ENCODE peak calls at places on chromosome 15, in four cellular contexts. R, P, C and S are unnamed samples.

GRCh38 chr15:78127882-78128281 is 3.4 kb downstream of the CIB2 start:
- DNase-seq in C (no peak), P (no peak), R (no peak), S (no peak)

GRCh38 chr15:41281236-41281635 is 50.2 kb downstream of the CHP1 start:
- DNase-seq in C (no peak), P (no peak), R (no peak), S (no peak)

GRCh38 chr15:87575896-87576295 is 680.6 kb downstream of the NTRK3 start:
- DNase-seq in R (no peak), C (no peak), P (no peak), S (no peak)

GRCh38 chr15:29067949-29068348 is 182.2 kb downstream of the APBA2 start:
- DNase-seq in C (no peak), P (no peak), R (no peak), S (no peak)

GRCh38 chr15:89451846-89452245 is 44.5 kb downstream of the RHCG start:
- DNase-seq in C (no peak), R (no peak), P (no peak), S (no peak)

GRCh38 chr15:67812232-67812631 is 13.1 kb upstream of the SKOR1 start:
- DNase-seq in P (no peak), C (peak; percentile 29), R (no peak), S (no peak)

GRCh38 chr15:78212546-78213424 is 21.6 kb downstream of the ACSBG1 start:
- DNase-seq in C (peak; percentile 90), R (no peak), P (no peak), S (peak; percentile 84)

GRCh38 chr15:98650871-98651481 is 2.6 kb downstream of the IGF1R start:
- DNase-seq in C (peak; percentile 53), R (peak; percentile 35), P (no peak), S (peak; percentile 16)